ENCODE peak calls at places on chromosomes 1 and 21, in five cellular contexts. W is IMR-90, M is ovary, G is nephron progenitor cell, R is cardiac muscle cell. U is an unnamed sample.

GRCh38 chr21:44700101-44701022 is 3.4 kb downstream of the KRTAP10-12 start:
- DNase-seq in M (no peak), G (no peak), R (no peak), W (no peak), U (peak; percentile 73)

GRCh38 chr1:110201157-110201825 is 8.8 kb upstream of the KCNC4 start:
- DNase-seq in M (no peak), R (no peak), G (no peak), W (no peak), U (no peak)

GRCh38 chr1:227794813-227795183 is 20.7 kb upstream of the PRSS38 start:
- DNase-seq in M (no peak), R (no peak), G (no peak), W (no peak), U (peak; percentile 83)

GRCh38 chr1:94048413-94049164 is 72.4 kb downstream of the ABCA4 start:
- DNase-seq in W (no peak), M (no peak), R (no peak), G (peak; percentile 16), U (no peak)

GRCh38 chr1:233673146-233673946 is 59.4 kb downstream of the KCNK1 start:
- DNase-seq in M (no peak), R (no peak), G (no peak), W (no peak), U (no peak)

GRCh38 chr1:185896863-185897262 is 162.7 kb downstream of the HMCN1 start:
- DNase-seq in R (no peak), W (peak; percentile 40), M (no peak), G (no peak), U (no peak)

GRCh38 chr1:32769524-32770220 is 47.5 kb downstream of the YARS1 start:
- DNase-seq in W (peak; percentile 45), M (peak; percentile 69), G (no peak), R (no peak), U (no peak)

GRCh38 chr1:187051618-187052232 is 223.0 kb downstream of the PLA2G4A start:
- DNase-seq in G (peak; percentile 23), W (peak; percentile 58), M (no peak), R (peak; percentile 56), U (no peak)

GRCh38 chr1:43444827-43445225 is 8.9 kb downstream of the HYI start:
- DNase-seq in W (no peak), R (peak; percentile 73), G (peak; percentile 42), M (peak; percentile 33), U (no peak)

GRCh38 chr1:52063192-52063591 is 7.1 kb downstream of the BTF3L4 start:
- DNase-seq in M (no peak), W (no peak), R (no peak), G (no peak), U (no peak)

GRCh38 chr1:47693115-47693514 is 255.3 kb downstream of the FOXD2 start:
- DNase-seq in M (no peak), W (no peak), R (no peak), G (no peak), U (peak; percentile 56)

GRCh38 chr1:47696911-47697441 is 259.1 kb downstream of the FOXD2 start:
- DNase-seq in G (no peak), W (no peak), M (no peak), R (peak; percentile 37), U (no peak)

GRCh38 chr1:47696404-47696910 is 258.6 kb downstream of the FOXD2 start:
- DNase-seq in R (no peak), M (no peak), W (no peak), G (no peak), U (no peak)

GRCh38 chr1:47692196-47692595 is 254.4 kb downstream of the FOXD2 start:
- DNase-seq in M (no peak), R (no peak), W (no peak), G (no peak), U (peak; percentile 51)

GRCh38 chr1:47694011-47694890 is 256.4 kb downstream of the FOXD2 start:
- DNase-seq in W (no peak), R (no peak), G (no peak), M (no peak), U (peak; percentile 57)
- TF ChIP-seq CTCF in W (no peak), R (no peak), G (no peak), M (no peak), U (no peak)

DNA sequence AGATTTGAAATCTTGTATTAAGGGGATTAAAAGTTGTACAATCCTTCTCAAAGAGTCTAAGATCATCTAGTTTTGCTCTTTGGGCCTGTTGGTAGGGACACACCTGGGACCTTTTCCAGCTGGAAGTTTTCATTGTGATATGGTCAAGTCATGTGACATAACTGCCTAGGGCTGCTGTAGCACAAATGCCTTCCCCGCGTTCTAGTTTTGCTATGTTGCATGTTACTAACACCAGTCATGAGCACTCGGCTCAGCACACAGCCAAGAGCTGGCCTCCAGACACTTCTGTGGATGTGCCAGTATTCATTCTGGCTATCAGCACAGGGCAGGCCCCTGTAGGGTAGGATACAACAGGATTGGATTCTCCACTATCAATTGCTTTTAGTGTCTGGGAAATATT is 14.6 kb upstream of the FLG2 start:
- DNase-seq in R (no peak), G (no peak), M (no peak), W (no peak), U (no peak)
- TF ChIP-seq CTCF in R (no peak), G (no peak), M (no peak), W (no peak), U (no peak)

GRCh38 chr1:198729195-198729863 is 90.5 kb downstream of the PTPRC start:
- DNase-seq in R (no peak), M (no peak), W (no peak), G (no peak), U (no peak)
- TF ChIP-seq CTCF in R (no peak), M (no peak), W (no peak), G (no peak), U (no peak)

GRCh38 chr1:62337785-62338631 is 18.8 kb upstream of the KANK4 start:
- DNase-seq in R (no peak), G (peak; percentile 27), M (no peak), W (no peak), U (no peak)
- TF ChIP-seq CTCF in R (no peak), G (no peak), M (no peak), W (no peak), U (peak; percentile 9)

U was measured in osteocyte.